ENCODE peak calls at places on chromosomes 13 and 19, in four cellular contexts. O is CD8-positive, alpha-beta T cell; W is fibroblast of lung; N is lower leg skin. J is an unnamed sample.

GRCh38 chr19:4304509-4305252 is at the start of gene FSD1:
- DNase-seq in N (no peak), W (peak), O (peak), J (peak)

GRCh38 chr13:113207890-113208423 is 512 bp downstream of the PCID2 start:
- DNase-seq in N (no peak), O (no peak), W (peak), J (peak)

GRCh38 chr19:32406161-32407003 is 812 bp downstream of the DPY19L3 start:
- DNase-seq in O (no peak), W (no peak), N (peak), J (no peak)

GRCh38 chr19:51948979-51949378 is 21.7 kb downstream of the ZNF613 start:
- DNase-seq in W (peak), N (no peak), O (no peak), J (peak)

GRCh38 chr19:15897026-15897737 is 692 bp downstream of the CYP4F2 start:
- DNase-seq in W (no peak), O (no peak), N (no peak), J (no peak)

GRCh38 chr19:6241680-6242079 is 38.1 kb downstream of the MLLT1 start:
- DNase-seq in O (no peak), W (no peak), N (no peak), J (no peak)

GRCh38 chr19:940591-941291 is 14.9 kb downstream of the ARID3A start:
- DNase-seq in N (peak), W (peak), O (peak), J (no peak)

GRCh38 chr13:41315466-41316047 is 4.5 kb downstream of the NAA16 start:
- DNase-seq in N (no peak), W (peak), O (no peak), J (peak)

GRCh38 chr19:46392252-46392801 is 21.0 kb downstream of the CCDC8 start:
- DNase-seq in O (no peak), W (no peak), N (no peak), J (peak)

GRCh38 chr19:850221-850978 is 1.7 kb upstream of the ELANE start:
- DNase-seq in W (peak), N (peak), O (no peak), J (peak)

GRCh38 chr13:42757678-42758420 is 23.5 kb upstream of the FAM216B start:
- DNase-seq in O (no peak), W (no peak), N (no peak), J (no peak)

GRCh38 chr19:5585461-5586299 is 17.9 kb upstream of the TINCR start:
- DNase-seq in N (peak), O (no peak), W (peak), J (no peak)

GRCh38 chr13:93689333-93689732 is 462.7 kb downstream of the GPC6 start:
- DNase-seq in N (no peak), O (no peak), W (peak), J (peak)

GRCh38 chr19:33796164-33797100 is at the start of gene KCTD15:
- DNase-seq in N (no peak), O (no peak), W (peak), J (peak)

GRCh38 chr19:35135389-35135909 is 590 bp upstream of the LGI4 start:
- DNase-seq in N (no peak), O (no peak), W (peak), J (peak)

GRCh38 chr13:29801737-29802305 is 48.6 kb downstream of the UBL3 start:
- DNase-seq in O (no peak), W (no peak), N (no peak), J (peak)

GRCh38 chr19:49809155-49809986 is 3.7 kb downstream of the FUZ start:
- DNase-seq in N (peak), W (peak), O (peak), J (peak)

GRCh38 chr19:38917921-38918491 is 6.0 kb upstream of the CCER2 start:
- DNase-seq in N (no peak), O (no peak), W (no peak), J (no peak)

GRCh38 chr13:49812806-49813205 is 20.3 kb upstream of the KPNA3 start:
- DNase-seq in W (no peak), N (no peak), O (no peak), J (no peak)

GRCh38 chr13:113046066-113046882 is 59.3 kb upstream of the F7 start:
- DNase-seq in O (no peak), N (no peak), W (no peak), J (no peak)

GRCh38 chr13:97977376-97977705 is 23.9 kb downstream of the IPO5 start:
- DNase-seq in O (no peak), W (peak), N (no peak), J (no peak)

GRCh38 chr13:57595775-57596174 is 35.8 kb upstream of the PCDH17 start:
- DNase-seq in N (no peak), O (no peak), W (no peak), J (no peak)

GRCh38 chr13:34941835-34942731 is at the start of gene NBEA:
- DNase-seq in O (peak), W (peak), N (peak), J (peak)
- TF ChIP-seq CTCF in O (no peak), W (peak), N (no peak), J (no peak)

GRCh38 chr13:44141213-44141724 is 232.4 kb upstream of the SERP2 start:
- DNase-seq in W (peak), O (no peak), N (no peak), J (peak)
- H3K4me3 ChIP-seq in W (peak), O (peak), N (peak), J (peak)

GRCh38 chr19:47610546-47610894 is 1.6 kb downstream of the BICRA start:
- DNase-seq in O (no peak), W (no peak), N (no peak), J (no peak)
- TF ChIP-seq CTCF in O (no peak), W (no peak), N (no peak), J (no peak)

DNA sequence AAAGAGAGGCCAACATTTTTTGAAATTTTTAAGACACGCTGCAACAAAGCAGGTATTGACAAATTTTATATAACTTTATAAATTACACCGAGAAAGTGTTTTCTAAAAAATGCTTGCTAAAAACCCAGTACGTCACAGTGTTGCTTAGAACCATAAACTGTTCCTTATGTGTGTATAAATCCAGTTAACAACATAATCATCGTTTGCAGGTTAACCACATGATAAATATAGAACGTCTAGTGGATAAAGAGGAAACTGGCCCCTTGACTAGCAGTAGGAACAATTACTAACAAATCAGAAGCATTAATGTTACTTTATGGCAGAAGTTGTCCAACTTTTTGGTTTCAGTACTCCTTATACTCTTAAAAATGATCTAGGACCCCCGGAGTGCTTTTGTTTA is 1.2 kb downstream of the BRCA2 start:
- DNase-seq in N (no peak), W (no peak), O (no peak), J (no peak)
- H3K4me3 ChIP-seq in N (no peak), W (peak), O (no peak), J (peak)

GRCh38 chr19:12838182-12838890 is at the start of gene MAST1:
- DNase-seq in W (no peak), N (no peak), O (no peak), J (no peak)
- TF ChIP-seq CTCF in W (no peak), N (no peak), O (peak), J (no peak)

DNA sequence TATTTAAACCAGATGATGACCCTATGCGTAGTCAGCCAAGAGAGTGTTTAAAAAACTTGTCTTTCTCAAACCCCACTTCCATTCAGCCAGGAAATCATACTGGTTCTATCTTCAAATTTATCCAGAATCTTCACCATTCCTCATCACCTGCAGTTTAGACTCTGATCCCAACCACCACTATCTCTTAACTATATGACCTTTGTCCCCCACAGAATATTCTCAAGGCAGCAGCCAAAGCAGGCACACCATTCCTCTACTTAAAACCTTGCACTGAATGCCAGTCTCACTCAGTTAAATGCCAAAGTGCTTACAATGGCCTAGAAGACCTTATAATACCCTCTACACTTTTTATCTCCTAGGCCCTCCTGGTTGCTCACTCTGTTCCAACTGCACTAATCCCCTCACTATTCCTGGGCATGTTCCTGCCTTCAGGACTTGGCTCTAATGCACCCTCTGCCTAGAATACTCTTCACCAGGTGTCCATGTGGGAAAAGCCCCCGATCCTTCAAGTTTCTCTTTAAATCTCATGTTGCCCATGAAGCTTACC is 10.1 kb downstream of the SUCLA2 start:
- DNase-seq in O (no peak), N (no peak), W (no peak), J (no peak)
- H3K4me3 ChIP-seq in O (no peak), N (no peak), W (no peak), J (no peak)

J was measured in AG10803.